ENCODE peak calls at places on chromosomes 1 and 21, in ten cellular contexts. One of them, this sample, is unnamed.
A peak's percentile ranks its signal among the peaks of the same experiment; 100 is the strongest.

GRCh38 chr1:15916417-15916816 is 59.5 kb downstream of the ZBTB17 start:
- DNase-seq in iPS DF 6.9: no peak
- DNase-seq in fibroblast of mammary gland: peak; percentile 52
- DNase-seq in activated naive CD8-positive, alpha-beta T cell treated with anti-CD3 and anti-CD28 coated beads for 36 hours: no peak
- DNase-seq in pons: no peak
- DNase-seq in SHP77: no peak
- DNase-seq in brain pericyte: no peak
- DNase-seq in mucosa of gallbladder: no peak
- DNase-seq in left cardiac atrium: no peak
- DNase-seq in Right ventricle myocardium superior: no peak
- DNase-seq in this sample: no peak

GRCh38 chr1:33191731-33192275 is 10.0 kb upstream of the TRIM62 start:
- DNase-seq in fibroblast of mammary gland: no peak
- DNase-seq in Right ventricle myocardium superior: no peak
- DNase-seq in brain pericyte: no peak
- DNase-seq in iPS DF 6.9: no peak
- DNase-seq in SHP77: no peak
- DNase-seq in mucosa of gallbladder: no peak
- DNase-seq in pons: no peak
- DNase-seq in left cardiac atrium: no peak
- DNase-seq in activated naive CD8-positive, alpha-beta T cell treated with anti-CD3 and anti-CD28 coated beads for 36 hours: no peak
- DNase-seq in this sample: no peak

GRCh38 chr21:27260728-27261127 is 293.8 kb upstream of the ADAMTS5 start:
- DNase-seq in left cardiac atrium: no peak
- DNase-seq in Right ventricle myocardium superior: no peak
- DNase-seq in fibroblast of mammary gland: no peak
- DNase-seq in mucosa of gallbladder: no peak
- DNase-seq in pons: no peak
- DNase-seq in iPS DF 6.9: no peak
- DNase-seq in brain pericyte: no peak
- DNase-seq in SHP77: no peak
- DNase-seq in activated naive CD8-positive, alpha-beta T cell treated with anti-CD3 and anti-CD28 coated beads for 36 hours: no peak
- DNase-seq in this sample: no peak

GRCh38 chr1:235939488-235939775 is 72.7 kb upstream of the LYST start:
- DNase-seq in activated naive CD8-positive, alpha-beta T cell treated with anti-CD3 and anti-CD28 coated beads for 36 hours: no peak
- DNase-seq in left cardiac atrium: no peak
- DNase-seq in pons: no peak
- DNase-seq in mucosa of gallbladder: no peak
- DNase-seq in fibroblast of mammary gland: peak; percentile 41
- DNase-seq in iPS DF 6.9: no peak
- DNase-seq in SHP77: no peak
- DNase-seq in brain pericyte: no peak
- DNase-seq in Right ventricle myocardium superior: no peak
- DNase-seq in this sample: no peak

GRCh38 chr1:37161171-37161570 is 126.9 kb upstream of the GRIK3 start:
- DNase-seq in mucosa of gallbladder: no peak
- DNase-seq in SHP77: no peak
- DNase-seq in fibroblast of mammary gland: no peak
- DNase-seq in brain pericyte: no peak
- DNase-seq in pons: no peak
- DNase-seq in left cardiac atrium: no peak
- DNase-seq in activated naive CD8-positive, alpha-beta T cell treated with anti-CD3 and anti-CD28 coated beads for 36 hours: no peak
- DNase-seq in Right ventricle myocardium superior: no peak
- DNase-seq in iPS DF 6.9: no peak
- DNase-seq in this sample: no peak

GRCh38 chr1:234841710-234842231 is 231.8 kb upstream of the IRF2BP2 start:
- DNase-seq in brain pericyte: no peak
- DNase-seq in activated naive CD8-positive, alpha-beta T cell treated with anti-CD3 and anti-CD28 coated beads for 36 hours: no peak
- DNase-seq in fibroblast of mammary gland: no peak
- DNase-seq in Right ventricle myocardium superior: peak; percentile 47
- DNase-seq in iPS DF 6.9: no peak
- DNase-seq in left cardiac atrium: peak; percentile 43
- DNase-seq in mucosa of gallbladder: peak; percentile 49
- DNase-seq in SHP77: no peak
- DNase-seq in pons: peak; percentile 76
- DNase-seq in this sample: no peak

GRCh38 chr21:41678016-41678935 is 88.6 kb downstream of the RIPK4 start:
- DNase-seq in left cardiac atrium: no peak
- DNase-seq in fibroblast of mammary gland: no peak
- DNase-seq in SHP77: peak; percentile 63
- DNase-seq in Right ventricle myocardium superior: no peak
- DNase-seq in iPS DF 6.9: no peak
- DNase-seq in activated naive CD8-positive, alpha-beta T cell treated with anti-CD3 and anti-CD28 coated beads for 36 hours: no peak
- DNase-seq in pons: no peak
- DNase-seq in mucosa of gallbladder: peak; percentile 90
- DNase-seq in brain pericyte: no peak
- DNase-seq in this sample: peak; percentile 85

GRCh38 chr1:208153386-208153785 is 90.8 kb downstream of the PLXNA2 start:
- DNase-seq in brain pericyte: no peak
- DNase-seq in left cardiac atrium: no peak
- DNase-seq in activated naive CD8-positive, alpha-beta T cell treated with anti-CD3 and anti-CD28 coated beads for 36 hours: no peak
- DNase-seq in fibroblast of mammary gland: no peak
- DNase-seq in iPS DF 6.9: no peak
- DNase-seq in pons: no peak
- DNase-seq in Right ventricle myocardium superior: no peak
- DNase-seq in mucosa of gallbladder: no peak
- DNase-seq in SHP77: no peak
- DNase-seq in this sample: no peak

GRCh38 chr1:167689569-167689925 is 32.2 kb upstream of the MPZL1 start:
- DNase-seq in Right ventricle myocardium superior: no peak
- DNase-seq in fibroblast of mammary gland: peak; percentile 15
- DNase-seq in SHP77: no peak
- DNase-seq in activated naive CD8-positive, alpha-beta T cell treated with anti-CD3 and anti-CD28 coated beads for 36 hours: no peak
- DNase-seq in pons: no peak
- DNase-seq in left cardiac atrium: no peak
- DNase-seq in brain pericyte: no peak
- DNase-seq in mucosa of gallbladder: no peak
- DNase-seq in iPS DF 6.9: no peak
- DNase-seq in this sample: no peak

GRCh38 chr1:171292799-171293198 is 21.2 kb upstream of the FMO4 start:
- DNase-seq in activated naive CD8-positive, alpha-beta T cell treated with anti-CD3 and anti-CD28 coated beads for 36 hours: no peak
- DNase-seq in brain pericyte: no peak
- DNase-seq in pons: no peak
- DNase-seq in mucosa of gallbladder: no peak
- DNase-seq in fibroblast of mammary gland: peak; percentile 96
- DNase-seq in SHP77: no peak
- DNase-seq in iPS DF 6.9: no peak
- DNase-seq in left cardiac atrium: no peak
- DNase-seq in Right ventricle myocardium superior: no peak
- DNase-seq in this sample: no peak

GRCh38 chr1:150409504-150410362 is 45.8 kb downstream of the RPRD2 start:
- DNase-seq in activated naive CD8-positive, alpha-beta T cell treated with anti-CD3 and anti-CD28 coated beads for 36 hours: no peak
- DNase-seq in left cardiac atrium: no peak
- DNase-seq in mucosa of gallbladder: peak; percentile 46
- DNase-seq in fibroblast of mammary gland: peak; percentile 20
- DNase-seq in brain pericyte: no peak
- DNase-seq in SHP77: no peak
- DNase-seq in pons: no peak
- DNase-seq in Right ventricle myocardium superior: peak; percentile 51
- DNase-seq in iPS DF 6.9: no peak
- DNase-seq in this sample: no peak

GRCh38 chr1:18041107-18041506 is 66.5 kb upstream of the IGSF21 start:
- DNase-seq in left cardiac atrium: no peak
- DNase-seq in Right ventricle myocardium superior: no peak
- DNase-seq in mucosa of gallbladder: no peak
- DNase-seq in brain pericyte: no peak
- DNase-seq in SHP77: no peak
- DNase-seq in activated naive CD8-positive, alpha-beta T cell treated with anti-CD3 and anti-CD28 coated beads for 36 hours: no peak
- DNase-seq in pons: peak; percentile 46
- DNase-seq in iPS DF 6.9: no peak
- DNase-seq in fibroblast of mammary gland: no peak
- DNase-seq in this sample: no peak

GRCh38 chr21:17466166-17466565 is 46.7 kb upstream of the CXADR start:
- DNase-seq in activated naive CD8-positive, alpha-beta T cell treated with anti-CD3 and anti-CD28 coated beads for 36 hours: no peak
- DNase-seq in iPS DF 6.9: no peak
- DNase-seq in fibroblast of mammary gland: peak; percentile 73
- DNase-seq in Right ventricle myocardium superior: no peak
- DNase-seq in brain pericyte: no peak
- DNase-seq in left cardiac atrium: no peak
- DNase-seq in pons: no peak
- DNase-seq in SHP77: no peak
- DNase-seq in mucosa of gallbladder: no peak
- DNase-seq in this sample: no peak

GRCh38 chr1:198601936-198602889 is 36.6 kb upstream of the PTPRC start:
- DNase-seq in SHP77: no peak
- DNase-seq in mucosa of gallbladder: no peak
- DNase-seq in Right ventricle myocardium superior: no peak
- DNase-seq in brain pericyte: no peak
- DNase-seq in iPS DF 6.9: no peak
- DNase-seq in left cardiac atrium: no peak
- DNase-seq in activated naive CD8-positive, alpha-beta T cell treated with anti-CD3 and anti-CD28 coated beads for 36 hours: no peak
- DNase-seq in pons: no peak
- DNase-seq in fibroblast of mammary gland: peak; percentile 64
- DNase-seq in this sample: no peak

GRCh38 chr1:223363057-223363855 is 720 bp downstream of the SUSD4 start:
- DNase-seq in left cardiac atrium: peak; percentile 49
- DNase-seq in iPS DF 6.9: no peak
- DNase-seq in brain pericyte: no peak
- DNase-seq in activated naive CD8-positive, alpha-beta T cell treated with anti-CD3 and anti-CD28 coated beads for 36 hours: peak; percentile 16
- DNase-seq in mucosa of gallbladder: no peak
- DNase-seq in SHP77: peak; percentile 7
- DNase-seq in pons: peak; percentile 26
- DNase-seq in fibroblast of mammary gland: peak; percentile 40
- DNase-seq in Right ventricle myocardium superior: peak; percentile 64
- DNase-seq in this sample: peak; percentile 52

GRCh38 chr1:53461329-53462044 is 2.3 kb downstream of the DMRTB1 start:
- DNase-seq in fibroblast of mammary gland: no peak
- DNase-seq in pons: no peak
- DNase-seq in mucosa of gallbladder: no peak
- DNase-seq in SHP77: no peak
- DNase-seq in left cardiac atrium: no peak
- DNase-seq in brain pericyte: no peak
- DNase-seq in iPS DF 6.9: no peak
- DNase-seq in Right ventricle myocardium superior: no peak
- DNase-seq in activated naive CD8-positive, alpha-beta T cell treated with anti-CD3 and anti-CD28 coated beads for 36 hours: no peak
- DNase-seq in this sample: no peak

GRCh38 chr1:24501371-24502167 is 1.1 kb upstream of the RCAN3 start:
- DNase-seq in iPS DF 6.9: no peak
- DNase-seq in mucosa of gallbladder: no peak
- DNase-seq in pons: peak; percentile 41
- DNase-seq in activated naive CD8-positive, alpha-beta T cell treated with anti-CD3 and anti-CD28 coated beads for 36 hours: peak; percentile 51
- DNase-seq in left cardiac atrium: no peak
- DNase-seq in fibroblast of mammary gland: peak; percentile 10
- DNase-seq in brain pericyte: no peak
- DNase-seq in Right ventricle myocardium superior: no peak
- DNase-seq in SHP77: peak; percentile 46
- DNase-seq in this sample: peak; percentile 19

GRCh38 chr1:16724718-16725438 is 15.4 kb upstream of the RNU1-4 start:
- DNase-seq in brain pericyte: no peak
- DNase-seq in pons: no peak
- DNase-seq in mucosa of gallbladder: peak; percentile 14
- DNase-seq in left cardiac atrium: peak; percentile 40
- DNase-seq in activated naive CD8-positive, alpha-beta T cell treated with anti-CD3 and anti-CD28 coated beads for 36 hours: no peak
- DNase-seq in Right ventricle myocardium superior: peak; percentile 40
- DNase-seq in SHP77: no peak
- DNase-seq in iPS DF 6.9: no peak
- DNase-seq in fibroblast of mammary gland: no peak
- DNase-seq in this sample: peak; percentile 26

GRCh38 chr21:28142692-28143091 is 850.0 kb downstream of the LTN1 start:
- DNase-seq in brain pericyte: no peak
- DNase-seq in fibroblast of mammary gland: peak; percentile 84
- DNase-seq in iPS DF 6.9: no peak
- DNase-seq in mucosa of gallbladder: no peak
- DNase-seq in left cardiac atrium: no peak
- DNase-seq in activated naive CD8-positive, alpha-beta T cell treated with anti-CD3 and anti-CD28 coated beads for 36 hours: no peak
- DNase-seq in pons: no peak
- DNase-seq in SHP77: no peak
- DNase-seq in Right ventricle myocardium superior: no peak
- DNase-seq in this sample: no peak

GRCh38 chr1:193181526-193181925 is 4.9 kb downstream of the B3GALT2 start:
- DNase-seq in brain pericyte: no peak
- DNase-seq in SHP77: no peak
- DNase-seq in pons: peak; percentile 15
- DNase-seq in fibroblast of mammary gland: no peak
- DNase-seq in iPS DF 6.9: no peak
- DNase-seq in Right ventricle myocardium superior: no peak
- DNase-seq in activated naive CD8-positive, alpha-beta T cell treated with anti-CD3 and anti-CD28 coated beads for 36 hours: no peak
- DNase-seq in left cardiac atrium: no peak
- DNase-seq in mucosa of gallbladder: no peak
- DNase-seq in this sample: no peak

GRCh38 chr1:241555526-241555925 is 23.3 kb downstream of the KMO start:
- DNase-seq in SHP77: no peak
- DNase-seq in pons: no peak
- DNase-seq in fibroblast of mammary gland: no peak
- DNase-seq in Right ventricle myocardium superior: no peak
- DNase-seq in activated naive CD8-positive, alpha-beta T cell treated with anti-CD3 and anti-CD28 coated beads for 36 hours: no peak
- DNase-seq in left cardiac atrium: no peak
- DNase-seq in iPS DF 6.9: no peak
- DNase-seq in mucosa of gallbladder: no peak
- DNase-seq in brain pericyte: no peak
- DNase-seq in this sample: no peak

GRCh38 chr1:203661572-203661971 is 34.9 kb downstream of the ATP2B4 start:
- DNase-seq in pons: no peak
- DNase-seq in activated naive CD8-positive, alpha-beta T cell treated with anti-CD3 and anti-CD28 coated beads for 36 hours: no peak
- DNase-seq in Right ventricle myocardium superior: peak; percentile 74
- DNase-seq in SHP77: no peak
- DNase-seq in iPS DF 6.9: no peak
- DNase-seq in fibroblast of mammary gland: no peak
- DNase-seq in brain pericyte: no peak
- DNase-seq in left cardiac atrium: no peak
- DNase-seq in mucosa of gallbladder: no peak
- DNase-seq in this sample: peak; percentile 79

GRCh38 chr1:228691926-228692325 is 43.4 kb upstream of the RHOU start:
- DNase-seq in Right ventricle myocardium superior: no peak
- DNase-seq in SHP77: peak; percentile 35
- DNase-seq in iPS DF 6.9: peak; percentile 16
- DNase-seq in left cardiac atrium: no peak
- DNase-seq in activated naive CD8-positive, alpha-beta T cell treated with anti-CD3 and anti-CD28 coated beads for 36 hours: no peak
- DNase-seq in mucosa of gallbladder: peak; percentile 61
- DNase-seq in pons: peak; percentile 65
- DNase-seq in fibroblast of mammary gland: peak; percentile 58
- DNase-seq in brain pericyte: no peak
- DNase-seq in this sample: peak; percentile 47

GRCh38 chr1:208252126-208252853 is 8.1 kb upstream of the PLXNA2 start:
- DNase-seq in SHP77: no peak
- DNase-seq in activated naive CD8-positive, alpha-beta T cell treated with anti-CD3 and anti-CD28 coated beads for 36 hours: no peak
- DNase-seq in Right ventricle myocardium superior: peak; percentile 51
- DNase-seq in iPS DF 6.9: no peak
- DNase-seq in left cardiac atrium: peak; percentile 53
- DNase-seq in brain pericyte: no peak
- DNase-seq in fibroblast of mammary gland: no peak
- DNase-seq in mucosa of gallbladder: no peak
- DNase-seq in pons: no peak
- DNase-seq in this sample: no peak

GRCh38 chr1:204301171-204301957 is 58.4 kb downstream of the PLEKHA6 start:
- DNase-seq in pons: no peak
- DNase-seq in SHP77: no peak
- DNase-seq in mucosa of gallbladder: no peak
- DNase-seq in left cardiac atrium: no peak
- DNase-seq in fibroblast of mammary gland: no peak
- DNase-seq in brain pericyte: no peak
- DNase-seq in Right ventricle myocardium superior: peak; percentile 62
- DNase-seq in activated naive CD8-positive, alpha-beta T cell treated with anti-CD3 and anti-CD28 coated beads for 36 hours: no peak
- DNase-seq in iPS DF 6.9: no peak
- DNase-seq in this sample: no peak

GRCh38 chr1:109814993-109815786 is 51.5 kb upstream of the EPS8L3 start:
- DNase-seq in iPS DF 6.9: no peak
- DNase-seq in brain pericyte: no peak
- DNase-seq in SHP77: no peak
- DNase-seq in left cardiac atrium: no peak
- DNase-seq in fibroblast of mammary gland: no peak
- DNase-seq in activated naive CD8-positive, alpha-beta T cell treated with anti-CD3 and anti-CD28 coated beads for 36 hours: no peak
- DNase-seq in mucosa of gallbladder: no peak
- DNase-seq in Right ventricle myocardium superior: no peak
- DNase-seq in pons: no peak
- DNase-seq in this sample: no peak

GRCh38 chr1:27382950-27383627 is at the start of gene CD164L2:
- DNase-seq in mucosa of gallbladder: peak; percentile 61
- DNase-seq in pons: no peak
- DNase-seq in fibroblast of mammary gland: no peak
- DNase-seq in Right ventricle myocardium superior: no peak
- DNase-seq in activated naive CD8-positive, alpha-beta T cell treated with anti-CD3 and anti-CD28 coated beads for 36 hours: peak; percentile 48
- DNase-seq in brain pericyte: no peak
- DNase-seq in left cardiac atrium: no peak
- DNase-seq in SHP77: no peak
- DNase-seq in iPS DF 6.9: no peak
- DNase-seq in this sample: peak; percentile 80

GRCh38 chr1:114750780-114751179 is 7.0 kb downstream of the CSDE1 start:
- DNase-seq in activated naive CD8-positive, alpha-beta T cell treated with anti-CD3 and anti-CD28 coated beads for 36 hours: no peak
- DNase-seq in fibroblast of mammary gland: no peak
- DNase-seq in pons: no peak
- DNase-seq in brain pericyte: no peak
- DNase-seq in SHP77: no peak
- DNase-seq in iPS DF 6.9: no peak
- DNase-seq in Right ventricle myocardium superior: no peak
- DNase-seq in mucosa of gallbladder: no peak
- DNase-seq in left cardiac atrium: no peak
- DNase-seq in this sample: no peak

This sample was measured in pancreas.